ENCODE peak calls at places on chromosomes 4 and X, in nine cellular contexts. X, B, I, F, Y, M, J, W and Q are unnamed samples.
A peak's percentile ranks its signal among the peaks of the same experiment; 100 is the strongest.

GRCh38 chr4:95243892-95244291 is 304.9 kb downstream of the UNC5C start:
- DNase-seq in X (no peak), B (no peak), I (no peak), F (no peak), Y (no peak), M (no peak), J (no peak), W (no peak), Q (no peak)

GRCh38 chrX:78708171-78708570 is 39.3 kb upstream of the LPAR4 start:
- DNase-seq in X (no peak), B (no peak), I (peak; percentile 22), F (no peak), Y (peak; percentile 10), M (no peak), J (peak; percentile 4), W (no peak), Q (no peak)

GRCh38 chr4:111650553-111651183 is 494.6 kb upstream of the FAM241A start:
- DNase-seq in X (no peak), B (no peak), I (no peak), F (no peak), Y (no peak), M (no peak), J (no peak), W (no peak), Q (no peak)

GRCh38 chr4:184653650-184654049 is 4.1 kb downstream of the PRIMPOL start:
- DNase-seq in X (no peak), B (no peak), I (no peak), F (no peak), Y (no peak), M (no peak), J (no peak), W (no peak), Q (no peak)

GRCh38 chr4:121155893-121156292 is 8.2 kb downstream of the TNIP3 start:
- DNase-seq in X (no peak), B (no peak), I (peak; percentile 72), F (no peak), Y (peak; percentile 67), M (peak; percentile 19), J (no peak), W (no peak), Q (no peak)

GRCh38 chr4:33725861-33726260 is 2518.5 kb downstream of the ARAP2 start:
- DNase-seq in X (no peak), B (no peak), I (no peak), F (no peak), Y (no peak), M (no peak), J (no peak), W (no peak), Q (no peak)

GRCh38 chrX:22081475-22082092 is 49.5 kb downstream of the PHEX start:
- DNase-seq in X (no peak), B (peak; percentile 63), I (peak; percentile 50), F (no peak), Y (peak; percentile 43), M (peak; percentile 13), J (peak; percentile 56), W (no peak), Q (no peak)

GRCh38 chrX:132488819-132489255 is at the start of gene MBNL3:
- DNase-seq in X (no peak), B (peak; percentile 78), I (peak; percentile 37), F (peak; percentile 2), Y (peak; percentile 55), M (peak; percentile 15), J (peak; percentile 45), W (peak; percentile 36), Q (no peak)

GRCh38 chr4:47840291-47840690 is 2.4 kb upstream of the CORIN start:
- DNase-seq in X (no peak), B (no peak), I (no peak), F (no peak), Y (no peak), M (no peak), J (no peak), W (no peak), Q (no peak)

GRCh38 chrX:143648705-143649104 is 12.8 kb upstream of the SLITRK4 start:
- DNase-seq in X (no peak), B (no peak), I (peak; percentile 47), F (no peak), Y (no peak), M (no peak), J (peak; percentile 12), W (no peak), Q (no peak)

GRCh38 chrX:38055170-38055847 is 49.0 kb downstream of the SYTL5 start:
- DNase-seq in X (no peak), B (no peak), I (no peak), F (no peak), Y (peak; percentile 60), M (no peak), J (no peak), W (no peak), Q (peak; percentile 13)

GRCh38 chr4:186104114-186104894 is at the start of gene FAM149A:
- DNase-seq in X (no peak), B (peak; percentile 89), I (peak; percentile 59), F (no peak), Y (peak; percentile 3), M (no peak), J (no peak), W (peak; percentile 13), Q (no peak)

GRCh38 chr4:161714022-161714751 is 449.6 kb downstream of the FSTL5 start:
- DNase-seq in X (no peak), B (no peak), I (peak; percentile 58), F (no peak), Y (peak; percentile 95), M (peak; percentile 34), J (no peak), W (no peak), Q (no peak)

GRCh38 chr4:188821500-188821899 is 682.3 kb downstream of the TRIML1 start:
- DNase-seq in X (no peak), B (no peak), I (no peak), F (no peak), Y (no peak), M (no peak), J (no peak), W (no peak), Q (no peak)

GRCh38 chr4:137124278-137124932 is 407.9 kb downstream of the PCDH18 start:
- DNase-seq in X (no peak), B (no peak), I (peak; percentile 75), F (no peak), Y (peak; percentile 53), M (peak; percentile 42), J (no peak), W (no peak), Q (no peak)

GRCh38 chr4:24583451-24584174 is 741 bp downstream of the DHX15 start:
- DNase-seq in X (peak; percentile 14), B (peak; percentile 78), I (peak; percentile 59), F (peak; percentile 22), Y (peak; percentile 72), M (peak; percentile 47), J (peak; percentile 76), W (peak; percentile 3), Q (peak; percentile 88)

GRCh38 chr4:14054391-14054790 is 426.9 kb upstream of the BOD1L1 start:
- DNase-seq in X (no peak), B (no peak), I (no peak), F (no peak), Y (no peak), M (no peak), J (no peak), W (no peak), Q (no peak)

GRCh38 chrX:4735299-4735698 is 1021.9 kb upstream of the PRKX start:
- DNase-seq in X (no peak), B (no peak), I (no peak), F (no peak), Y (no peak), M (no peak), J (no peak), W (no peak), Q (no peak)

GRCh38 chr4:186936496-186937375 is 213.1 kb upstream of the FAT1 start:
- DNase-seq in X (no peak), B (no peak), I (peak; percentile 80), F (no peak), Y (peak; percentile 79), M (no peak), J (no peak), W (no peak), Q (no peak)

GRCh38 chrX:91434351-91435168 is at the start of gene PABPC5:
- DNase-seq in X (no peak), B (peak; percentile 68), I (no peak), F (peak; percentile 69), Y (peak; percentile 0), M (peak; percentile 45), J (peak; percentile 72), W (no peak), Q (peak; percentile 94)

GRCh38 chrX:45697591-45697990 is 496.9 kb upstream of the DIPK2B start:
- DNase-seq in X (no peak), B (no peak), I (no peak), F (no peak), Y (peak; percentile 59), M (no peak), J (no peak), W (no peak), Q (no peak)

GRCh38 chrX:56802921-56803848 is 74.1 kb downstream of the NBDY start:
- DNase-seq in X (no peak), B (no peak), I (peak; percentile 44), F (peak; percentile 62), Y (peak; percentile 67), M (peak; percentile 86), J (peak; percentile 34), W (peak; percentile 4), Q (peak; percentile 93)

GRCh38 chrX:53695901-53696300 is 9.4 kb upstream of the HUWE1 start:
- DNase-seq in X (no peak), B (no peak), I (no peak), F (peak; percentile 0), Y (no peak), M (peak; percentile 62), J (no peak), W (no peak), Q (no peak)

GRCh38 chrX:108117988-108118387 is 26.4 kb downstream of the ATG4A start:
- DNase-seq in X (no peak), B (no peak), I (no peak), F (no peak), Y (no peak), M (no peak), J (no peak), W (no peak), Q (no peak)

GRCh38 chr4:7651461-7651921 is 216.8 kb upstream of the PSAPL1 start:
- DNase-seq in X (no peak), B (no peak), I (no peak), F (no peak), Y (peak; percentile 75), M (peak; percentile 46), J (no peak), W (no peak), Q (no peak)

GRCh38 chrX:26722666-26723428 is 506.9 kb downstream of the MAGEB5 start:
- DNase-seq in X (no peak), B (no peak), I (no peak), F (no peak), Y (no peak), M (no peak), J (no peak), W (no peak), Q (no peak)

GRCh38 chrX:19751068-19751467 is 136.3 kb downstream of the SH3KBP1 start:
- DNase-seq in X (no peak), B (no peak), I (no peak), F (no peak), Y (no peak), M (no peak), J (no peak), W (no peak), Q (no peak)

GRCh38 chr4:129358571-129358970 is 262.6 kb downstream of the C4orf33 start:
- DNase-seq in X (no peak), B (no peak), I (peak; percentile 38), F (no peak), Y (peak; percentile 55), M (no peak), J (no peak), W (no peak), Q (no peak)

GRCh38 chr4:84279678-84280077 is 219.4 kb downstream of the NKX6-1 start:
- DNase-seq in X (no peak), B (no peak), I (peak; percentile 22), F (no peak), Y (no peak), M (no peak), J (no peak), W (no peak), Q (no peak)

GRCh38 chr4:182169987-182170386 is 73.2 kb upstream of the TENM3 start:
- DNase-seq in X (no peak), B (no peak), I (no peak), F (no peak), Y (no peak), M (no peak), J (no peak), W (no peak), Q (no peak)

GRCh38 chr4:127870688-127871087 is 10.0 kb upstream of the PLK4 start:
- DNase-seq in X (no peak), B (no peak), I (peak; percentile 40), F (no peak), Y (peak; percentile 73), M (no peak), J (no peak), W (no peak), Q (no peak)